ENCODE peak calls at places on chromosomes 12 and 14, in ten cellular contexts. Q is AG04449; G is NCI-H2029; H is myocyte; V is AG08396; K is frontal cortex; W is transverse colon; U is uterus; B is activated CD8-positive, alpha-beta T cell treated with anti-CD3 and anti-CD28 coated beads for 36 hours; X is stimulated activated CD8-positive, alpha-beta memory T cell treated with anti-CD3 and anti-CD28 coated beads, Interleukin-2, amount 100 ng/mL, for 1 hour. T is an unnamed sample.

GRCh38 chr14:105064721-105065143 is 498 bp downstream of the GPR132 start:
- DNase-seq in Q (no peak), G (no peak), H (no peak), V (peak), K (no peak), W (peak), U (no peak), B (peak), X (no peak), T (no peak)

GRCh38 chr14:61462566-61463195 is 141.3 kb downstream of the PRKCH start:
- DNase-seq in Q (peak), G (peak), H (peak), V (no peak), K (no peak), W (no peak), U (no peak), B (no peak), X (no peak), T (no peak)

GRCh38 chr12:32761716-32762115 is 6.0 kb upstream of the YARS2 start:
- DNase-seq in Q (no peak), G (no peak), H (no peak), V (no peak), K (no peak), W (no peak), U (no peak), B (no peak), X (no peak), T (no peak)

GRCh38 chr12:124768462-124769165 is 95.0 kb downstream of the SCARB1 start:
- DNase-seq in Q (no peak), G (no peak), H (peak), V (no peak), K (no peak), W (no peak), U (no peak), B (no peak), X (no peak), T (no peak)

GRCh38 chr14:74610199-74610865 is 1.7 kb downstream of the LTBP2 start:
- DNase-seq in Q (no peak), G (no peak), H (no peak), V (no peak), K (no peak), W (no peak), U (no peak), B (no peak), X (no peak), T (no peak)

GRCh38 chr12:76260390-76260748 is 87.8 kb downstream of the BBS10 start:
- DNase-seq in Q (no peak), G (no peak), H (no peak), V (no peak), K (no peak), W (no peak), U (no peak), B (no peak), X (no peak), T (no peak)

GRCh38 chr12:2339022-2339431 is 286.2 kb downstream of the CACNA1C start:
- DNase-seq in Q (peak), G (no peak), H (peak), V (no peak), K (no peak), W (peak), U (no peak), B (no peak), X (no peak), T (no peak)

GRCh38 chr12:182381-182883 is 31.5 kb downstream of the SLC6A12 start:
- DNase-seq in Q (peak), G (no peak), H (peak), V (peak), K (no peak), W (no peak), U (no peak), B (no peak), X (no peak), T (no peak)

GRCh38 chr12:48033451-48033850 is 29.2 kb upstream of the COL2A1 start:
- DNase-seq in Q (no peak), G (no peak), H (no peak), V (no peak), K (no peak), W (no peak), U (no peak), B (no peak), X (no peak), T (no peak)

GRCh38 chr12:44876554-44877275 is 600 bp upstream of the NELL2 start:
- DNase-seq in Q (no peak), G (no peak), H (peak), V (peak), K (peak), W (no peak), U (no peak), B (peak), X (peak), T (no peak)

GRCh38 chr12:112549031-112549430 is 130.3 kb downstream of the PTPN11 start:
- DNase-seq in Q (no peak), G (no peak), H (no peak), V (no peak), K (no peak), W (no peak), U (no peak), B (no peak), X (no peak), T (no peak)

GRCh38 chr12:3972576-3972975 is 99.4 kb upstream of the PARP11 start:
- DNase-seq in Q (no peak), G (no peak), H (no peak), V (no peak), K (no peak), W (no peak), U (no peak), B (peak), X (no peak), T (no peak)

GRCh38 chr14:54754116-54754622 is 148.5 kb downstream of the GCH1 start:
- DNase-seq in Q (no peak), G (no peak), H (no peak), V (no peak), K (no peak), W (no peak), U (no peak), B (no peak), X (no peak), T (no peak)

GRCh38 chr14:105862581-105863239 is 336.3 kb downstream of the TMEM121 start:
- DNase-seq in Q (no peak), G (no peak), H (no peak), V (no peak), K (no peak), W (peak), U (no peak), B (no peak), X (no peak), T (no peak)

T was measured in C1 segment of cervical spinal cord.